ENCODE peak calls at places on chromosomes 11 and 22, in ten cellular contexts. One of them, this sample, is unnamed.

GRCh38 chr22:50162391-50162956 is 8.1 kb upstream of the PANX2 start:
- DNase-seq in body of pancreas: no peak
- DNase-seq in Caco-2: no peak
- DNase-seq in cardiac fibroblast: no peak
- DNase-seq in endothelial cell of umbilical vein: no peak
- DNase-seq in AG10803: no peak
- DNase-seq in kidney epithelial cell: no peak
- DNase-seq in tibial nerve: no peak
- DNase-seq in fibroblast of lung: no peak
- DNase-seq in HFF-Myc: no peak
- DNase-seq in this sample: no peak

GRCh38 chr11:17986007-17986710 is 26.7 kb downstream of the SERGEF start:
- DNase-seq in tibial nerve: peak
- DNase-seq in HFF-Myc: peak
- DNase-seq in kidney epithelial cell: no peak
- DNase-seq in endothelial cell of umbilical vein: no peak
- DNase-seq in AG10803: peak
- DNase-seq in cardiac fibroblast: peak
- DNase-seq in Caco-2: no peak
- DNase-seq in fibroblast of lung: peak
- DNase-seq in body of pancreas: peak
- DNase-seq in this sample: peak

GRCh38 chr11:16863382-16863781 is 124.9 kb downstream of the C11orf58 start:
- DNase-seq in body of pancreas: no peak
- DNase-seq in tibial nerve: no peak
- DNase-seq in Caco-2: peak
- DNase-seq in AG10803: no peak
- DNase-seq in kidney epithelial cell: no peak
- DNase-seq in fibroblast of lung: peak
- DNase-seq in endothelial cell of umbilical vein: no peak
- DNase-seq in HFF-Myc: no peak
- DNase-seq in cardiac fibroblast: no peak
- DNase-seq in this sample: no peak

GRCh38 chr22:46635756-46636155 is 15.6 kb downstream of the GRAMD4 start:
- DNase-seq in cardiac fibroblast: no peak
- DNase-seq in endothelial cell of umbilical vein: no peak
- DNase-seq in tibial nerve: no peak
- DNase-seq in AG10803: no peak
- DNase-seq in fibroblast of lung: no peak
- DNase-seq in kidney epithelial cell: no peak
- DNase-seq in body of pancreas: no peak
- DNase-seq in Caco-2: no peak
- DNase-seq in HFF-Myc: no peak
- DNase-seq in this sample: no peak

GRCh38 chr11:64870176-64870892 is 8.1 kb downstream of the EHD1 start:
- DNase-seq in kidney epithelial cell: no peak
- DNase-seq in Caco-2: peak
- DNase-seq in cardiac fibroblast: peak
- DNase-seq in body of pancreas: peak
- DNase-seq in AG10803: peak
- DNase-seq in endothelial cell of umbilical vein: peak
- DNase-seq in tibial nerve: no peak
- DNase-seq in HFF-Myc: no peak
- DNase-seq in fibroblast of lung: peak
- DNase-seq in this sample: peak

GRCh38 chr22:49133541-49133940 is 694.1 kb downstream of the BRD1 start:
- DNase-seq in endothelial cell of umbilical vein: no peak
- DNase-seq in cardiac fibroblast: no peak
- DNase-seq in Caco-2: no peak
- DNase-seq in AG10803: no peak
- DNase-seq in HFF-Myc: no peak
- DNase-seq in fibroblast of lung: no peak
- DNase-seq in body of pancreas: no peak
- DNase-seq in kidney epithelial cell: no peak
- DNase-seq in tibial nerve: no peak
- DNase-seq in this sample: no peak

GRCh38 chr11:10778217-10778970 is 27.3 kb downstream of the CTR9 start:
- DNase-seq in Caco-2: no peak
- DNase-seq in AG10803: peak
- DNase-seq in tibial nerve: peak
- DNase-seq in body of pancreas: peak
- DNase-seq in cardiac fibroblast: peak
- DNase-seq in kidney epithelial cell: no peak
- DNase-seq in HFF-Myc: no peak
- DNase-seq in endothelial cell of umbilical vein: no peak
- DNase-seq in fibroblast of lung: peak
- DNase-seq in this sample: peak

GRCh38 chr11:120001161-120002135 is 136.5 kb downstream of the TRIM29 start:
- DNase-seq in HFF-Myc: no peak
- DNase-seq in body of pancreas: no peak
- DNase-seq in fibroblast of lung: no peak
- DNase-seq in Caco-2: peak
- DNase-seq in tibial nerve: no peak
- DNase-seq in cardiac fibroblast: no peak
- DNase-seq in AG10803: no peak
- DNase-seq in kidney epithelial cell: no peak
- DNase-seq in endothelial cell of umbilical vein: no peak
- DNase-seq in this sample: no peak

GRCh38 chr11:3022300-3022967 is 30.3 kb upstream of the NAP1L4 start:
- DNase-seq in Caco-2: no peak
- DNase-seq in fibroblast of lung: peak
- DNase-seq in AG10803: peak
- DNase-seq in kidney epithelial cell: no peak
- DNase-seq in body of pancreas: peak
- DNase-seq in cardiac fibroblast: peak
- DNase-seq in HFF-Myc: no peak
- DNase-seq in tibial nerve: no peak
- DNase-seq in endothelial cell of umbilical vein: no peak
- DNase-seq in this sample: peak

GRCh38 chr11:24391165-24391564 is 105.7 kb upstream of the LUZP2 start:
- DNase-seq in cardiac fibroblast: peak
- DNase-seq in endothelial cell of umbilical vein: no peak
- DNase-seq in Caco-2: no peak
- DNase-seq in body of pancreas: no peak
- DNase-seq in AG10803: peak
- DNase-seq in fibroblast of lung: peak
- DNase-seq in HFF-Myc: no peak
- DNase-seq in tibial nerve: no peak
- DNase-seq in kidney epithelial cell: peak
- DNase-seq in this sample: peak

GRCh38 chr11:45674481-45675190 is 9.2 kb upstream of the CHST1 start:
- DNase-seq in fibroblast of lung: no peak
- DNase-seq in tibial nerve: no peak
- DNase-seq in AG10803: no peak
- DNase-seq in endothelial cell of umbilical vein: no peak
- DNase-seq in HFF-Myc: no peak
- DNase-seq in Caco-2: no peak
- DNase-seq in body of pancreas: no peak
- DNase-seq in cardiac fibroblast: no peak
- DNase-seq in kidney epithelial cell: no peak
- DNase-seq in this sample: no peak

GRCh38 chr11:33735426-33736147 is 636 bp downstream of the CD59 start:
- DNase-seq in HFF-Myc: no peak
- DNase-seq in kidney epithelial cell: no peak
- DNase-seq in Caco-2: peak
- DNase-seq in fibroblast of lung: peak
- DNase-seq in tibial nerve: peak
- DNase-seq in body of pancreas: peak
- DNase-seq in AG10803: peak
- DNase-seq in cardiac fibroblast: peak
- DNase-seq in endothelial cell of umbilical vein: peak
- DNase-seq in this sample: no peak

GRCh38 chr11:36148701-36149100 is 140.5 kb downstream of the COMMD9 start:
- DNase-seq in fibroblast of lung: no peak
- DNase-seq in body of pancreas: no peak
- DNase-seq in tibial nerve: no peak
- DNase-seq in Caco-2: no peak
- DNase-seq in endothelial cell of umbilical vein: no peak
- DNase-seq in cardiac fibroblast: no peak
- DNase-seq in AG10803: no peak
- DNase-seq in kidney epithelial cell: no peak
- DNase-seq in HFF-Myc: no peak
- DNase-seq in this sample: no peak

GRCh38 chr11:70191495-70192140 is 11.5 kb upstream of the FADD start:
- DNase-seq in tibial nerve: peak
- DNase-seq in endothelial cell of umbilical vein: peak
- DNase-seq in fibroblast of lung: peak
- DNase-seq in kidney epithelial cell: no peak
- DNase-seq in body of pancreas: peak
- DNase-seq in AG10803: peak
- DNase-seq in cardiac fibroblast: peak
- DNase-seq in HFF-Myc: no peak
- DNase-seq in Caco-2: peak
- DNase-seq in this sample: peak

GRCh38 chr11:67370351-67371076 is 2.9 kb downstream of the CLCF1 start:
- DNase-seq in HFF-Myc: no peak
- DNase-seq in kidney epithelial cell: no peak
- DNase-seq in tibial nerve: no peak
- DNase-seq in cardiac fibroblast: peak
- DNase-seq in Caco-2: no peak
- DNase-seq in body of pancreas: no peak
- DNase-seq in fibroblast of lung: peak
- DNase-seq in endothelial cell of umbilical vein: no peak
- DNase-seq in AG10803: no peak
- DNase-seq in this sample: no peak

GRCh38 chr11:123231777-123232176 is 36.7 kb upstream of the CLMP start:
- DNase-seq in AG10803: peak
- DNase-seq in Caco-2: no peak
- DNase-seq in fibroblast of lung: no peak
- DNase-seq in tibial nerve: no peak
- DNase-seq in endothelial cell of umbilical vein: no peak
- DNase-seq in body of pancreas: no peak
- DNase-seq in kidney epithelial cell: no peak
- DNase-seq in cardiac fibroblast: no peak
- DNase-seq in HFF-Myc: no peak
- DNase-seq in this sample: peak

DNA sequence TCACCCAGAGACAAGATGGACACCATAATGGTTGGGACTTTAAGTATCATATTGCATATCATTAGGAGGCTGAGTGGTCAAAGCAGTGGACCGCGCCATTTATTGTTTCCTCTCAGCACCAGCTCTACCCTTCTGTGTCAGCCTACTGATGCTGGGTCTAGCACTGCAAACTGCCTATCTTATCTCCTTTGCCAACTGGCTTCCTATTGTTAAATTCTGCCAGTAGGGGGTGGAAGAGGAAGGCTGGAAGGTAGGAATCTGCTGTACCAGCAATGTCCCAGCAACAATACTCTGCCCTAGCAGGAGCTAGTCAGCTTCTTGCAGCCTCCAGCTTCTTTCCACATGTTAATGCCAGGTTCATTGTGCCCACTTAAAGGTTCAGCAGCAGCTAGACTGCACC is 367.1 kb upstream of the PDGFD start:
- DNase-seq in HFF-Myc: no peak
- DNase-seq in kidney epithelial cell: no peak
- DNase-seq in AG10803: no peak
- DNase-seq in tibial nerve: no peak
- DNase-seq in Caco-2: no peak
- DNase-seq in fibroblast of lung: no peak
- DNase-seq in body of pancreas: no peak
- DNase-seq in cardiac fibroblast: peak
- DNase-seq in endothelial cell of umbilical vein: peak
- DNase-seq in this sample: no peak
- TF ChIP-seq CTCF in HFF-Myc: peak
- TF ChIP-seq CTCF in kidney epithelial cell: no peak
- TF ChIP-seq CTCF in AG10803: no peak
- TF ChIP-seq CTCF in tibial nerve: no peak
- TF ChIP-seq CTCF in Caco-2: peak
- TF ChIP-seq CTCF in fibroblast of lung: peak
- TF ChIP-seq CTCF in body of pancreas: no peak
- TF ChIP-seq CTCF in cardiac fibroblast: peak
- TF ChIP-seq CTCF in endothelial cell of umbilical vein: no peak
- TF ChIP-seq CTCF in this sample: no peak

DNA sequence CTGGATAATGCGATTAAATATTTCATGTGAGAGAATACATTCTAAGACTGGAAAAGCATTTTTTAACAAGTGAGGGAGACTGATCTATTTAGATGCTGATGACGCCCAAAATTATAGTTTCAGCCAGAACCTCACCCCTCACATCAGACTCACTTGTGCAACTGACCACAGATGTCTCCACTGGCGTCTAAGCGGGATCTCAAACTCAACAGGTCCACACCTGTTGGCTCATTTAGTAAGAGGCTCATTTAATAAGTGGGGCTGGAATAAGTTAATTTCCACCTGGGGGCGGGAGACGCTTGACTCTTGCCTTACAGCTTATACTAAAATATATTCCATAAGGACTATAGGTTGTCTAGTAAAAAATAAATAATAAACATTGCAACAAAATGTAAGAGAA is 47.5 kb downstream of the MORC2 start:
- DNase-seq in cardiac fibroblast: peak
- DNase-seq in fibroblast of lung: no peak
- DNase-seq in kidney epithelial cell: no peak
- DNase-seq in AG10803: peak
- DNase-seq in HFF-Myc: no peak
- DNase-seq in Caco-2: no peak
- DNase-seq in endothelial cell of umbilical vein: no peak
- DNase-seq in tibial nerve: no peak
- DNase-seq in body of pancreas: no peak
- DNase-seq in this sample: peak
- H3K4me3 ChIP-seq in cardiac fibroblast: no peak
- H3K4me3 ChIP-seq in fibroblast of lung: no peak
- H3K4me3 ChIP-seq in kidney epithelial cell: no peak
- H3K4me3 ChIP-seq in AG10803: peak
- H3K4me3 ChIP-seq in HFF-Myc: no peak
- H3K4me3 ChIP-seq in Caco-2: peak
- H3K4me3 ChIP-seq in endothelial cell of umbilical vein: no peak
- H3K4me3 ChIP-seq in tibial nerve: no peak
- H3K4me3 ChIP-seq in body of pancreas: no peak
- H3K4me3 ChIP-seq in this sample: no peak

DNA sequence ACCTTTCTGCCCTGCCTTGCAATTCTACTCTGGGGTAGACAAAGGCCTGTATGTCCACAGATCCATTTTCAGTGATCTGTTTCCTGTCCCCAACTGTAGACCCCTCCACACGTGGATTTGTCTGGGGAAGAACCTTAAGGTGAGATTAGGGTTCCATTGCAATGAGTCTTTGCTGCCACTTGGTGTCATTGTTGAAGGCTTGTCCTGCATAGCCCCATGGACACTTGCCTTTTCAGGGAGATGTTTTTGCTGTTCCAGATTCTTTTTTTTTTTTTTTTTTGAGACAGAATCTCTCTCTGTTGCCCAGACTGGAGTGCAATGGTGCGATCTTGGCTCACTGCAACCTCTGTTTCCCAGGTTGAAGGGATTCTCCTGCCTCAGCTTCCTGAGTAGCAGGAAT is 21.8 kb downstream of the SERPING1 start:
- DNase-seq in fibroblast of lung: no peak
- DNase-seq in HFF-Myc: no peak
- DNase-seq in cardiac fibroblast: no peak
- DNase-seq in AG10803: no peak
- DNase-seq in tibial nerve: no peak
- DNase-seq in kidney epithelial cell: no peak
- DNase-seq in endothelial cell of umbilical vein: no peak
- DNase-seq in body of pancreas: no peak
- DNase-seq in Caco-2: no peak
- DNase-seq in this sample: no peak
- TF ChIP-seq CTCF in fibroblast of lung: peak
- TF ChIP-seq CTCF in HFF-Myc: peak
- TF ChIP-seq CTCF in cardiac fibroblast: peak
- TF ChIP-seq CTCF in AG10803: peak
- TF ChIP-seq CTCF in tibial nerve: no peak
- TF ChIP-seq CTCF in kidney epithelial cell: peak
- TF ChIP-seq CTCF in endothelial cell of umbilical vein: no peak
- TF ChIP-seq CTCF in body of pancreas: no peak
- TF ChIP-seq CTCF in Caco-2: peak
- TF ChIP-seq CTCF in this sample: no peak

GRCh38 chr11:129846508-129847335 is 31.1 kb downstream of the TMEM45B start:
- DNase-seq in fibroblast of lung: peak
- DNase-seq in body of pancreas: no peak
- DNase-seq in endothelial cell of umbilical vein: no peak
- DNase-seq in AG10803: peak
- DNase-seq in cardiac fibroblast: peak
- DNase-seq in Caco-2: peak
- DNase-seq in HFF-Myc: peak
- DNase-seq in tibial nerve: no peak
- DNase-seq in kidney epithelial cell: peak
- DNase-seq in this sample: peak
- H3K4me3 ChIP-seq in fibroblast of lung: no peak
- H3K4me3 ChIP-seq in body of pancreas: no peak
- H3K4me3 ChIP-seq in endothelial cell of umbilical vein: no peak
- H3K4me3 ChIP-seq in AG10803: no peak
- H3K4me3 ChIP-seq in cardiac fibroblast: no peak
- H3K4me3 ChIP-seq in Caco-2: no peak
- H3K4me3 ChIP-seq in HFF-Myc: no peak
- H3K4me3 ChIP-seq in tibial nerve: no peak
- H3K4me3 ChIP-seq in kidney epithelial cell: no peak
- H3K4me3 ChIP-seq in this sample: no peak

This sample was measured in fibroblast of the aortic adventitia.